ENCODE peak calls at places on chromosomes 5 and 9, in seven cellular contexts. W is RCC 7860; Z is left colon; B is GM13977; V is posterior vena cava; A is IMR-90; F is stimulated activated CD4-positive, alpha-beta T cell treated with anti-CD3 and anti-CD28 coated beads, TNF-alpha, amount 100 ng/mL, for 1 hour. D is an unnamed sample.
A peak's percentile ranks its signal among the peaks of the same experiment; 100 is the strongest.

GRCh38 chr5:37111426-37112382 is 137.5 kb downstream of the CPLANE1 start:
- DNase-seq in W (no peak), Z (no peak), B (peak; percentile 59), V (no peak), A (no peak), F (no peak), D (peak; percentile 76)

GRCh38 chr5:97162045-97162444 is 19.6 kb upstream of the LIX1 start:
- DNase-seq in W (peak; percentile 4), Z (no peak), B (peak; percentile 28), V (no peak), A (peak; percentile 84), F (no peak), D (peak; percentile 78)

GRCh38 chr5:170508036-170508435 is 4.2 kb downstream of the KCNIP1 start:
- DNase-seq in W (peak; percentile 79), Z (no peak), B (no peak), V (no peak), A (no peak), F (no peak), D (no peak)

GRCh38 chr9:130150779-130151381 is 21.3 kb upstream of the NCS1 start:
- DNase-seq in W (peak; percentile 77), Z (no peak), B (no peak), V (no peak), A (peak; percentile 74), F (no peak), D (peak; percentile 75)

GRCh38 chr5:92886751-92887150 is 694.3 kb downstream of the NR2F1-AS1 start:
- DNase-seq in W (no peak), Z (no peak), B (no peak), V (no peak), A (no peak), F (no peak), D (no peak)

GRCh38 chr9:3332802-3333201 is 193.0 kb downstream of the RFX3 start:
- DNase-seq in W (no peak), Z (no peak), B (no peak), V (no peak), A (no peak), F (no peak), D (peak; percentile 28)

GRCh38 chr5:67808340-67808739 is 407.2 kb upstream of the PIK3R1 start:
- DNase-seq in W (no peak), Z (no peak), B (no peak), V (no peak), A (no peak), F (no peak), D (no peak)

GRCh38 chr5:19058216-19058615 is 929.8 kb downstream of the CDH18 start:
- DNase-seq in W (no peak), Z (no peak), B (no peak), V (no peak), A (no peak), F (no peak), D (no peak)

GRCh38 chr9:121895836-121896544 is 197.1 kb downstream of the TTLL11 start:
- DNase-seq in W (peak; percentile 14), Z (no peak), B (no peak), V (no peak), A (peak; percentile 71), F (no peak), D (peak; percentile 37)

GRCh38 chr5:146580237-146580636 is 64.2 kb upstream of the GPR151 start:
- DNase-seq in W (no peak), Z (no peak), B (no peak), V (no peak), A (no peak), F (no peak), D (no peak)

GRCh38 chr9:37283730-37284235 is 138.7 kb upstream of the GRHPR start:
- DNase-seq in W (peak; percentile 81), Z (no peak), B (peak; percentile 34), V (no peak), A (peak; percentile 87), F (no peak), D (peak; percentile 37)

GRCh38 chr9:87109851-87110250 is 162.5 kb upstream of the GAS1 start:
- DNase-seq in W (peak; percentile 43), Z (no peak), B (no peak), V (no peak), A (peak; percentile 72), F (no peak), D (peak; percentile 78)

GRCh38 chr9:97072285-97072770 is 33.4 kb upstream of the CTSV start:
- DNase-seq in W (no peak), Z (no peak), B (no peak), V (no peak), A (no peak), F (no peak), D (no peak)

GRCh38 chr9:130030821-130031481 is 12.0 kb downstream of the FNBP1 start:
- DNase-seq in W (no peak), Z (no peak), B (no peak), V (no peak), A (no peak), F (no peak), D (no peak)

GRCh38 chr5:57317341-57317740 is 143.5 kb downstream of the GPBP1 start:
- DNase-seq in W (no peak), Z (no peak), B (no peak), V (no peak), A (no peak), F (no peak), D (peak; percentile 69)

GRCh38 chr5:34687269-34688011 is 31.3 kb downstream of the RAI14 start:
- DNase-seq in W (peak; percentile 98), Z (no peak), B (no peak), V (no peak), A (peak; percentile 90), F (no peak), D (peak; percentile 94)